ENCODE peak calls at places on chromosomes 11 and 22, in five cellular contexts. H is neuronal stem cell; N is Peyer's patch; Y is CD4-positive, alpha-beta memory T cell; V is IMR-90. O is an unnamed sample. For H3K4me1 and H3K36me3, the result is how much of the 10 kb centered on the place peaks cover.

GRCh38 chr11:2827256-2827655 is 58.3 kb downstream of the CDKN1C start:
- DNase-seq in H (no peak), Y (no peak), N (no peak), V (peak), O (no peak)

GRCh38 chr11:90176069-90176468 is 41.6 kb downstream of the NAALAD2 start:
- DNase-seq in H (no peak), N (no peak), V (no peak), Y (no peak), O (no peak)

GRCh38 chr11:106400949-106401545 is 323.6 kb downstream of the AASDHPPT start:
- DNase-seq in N (no peak), Y (no peak), V (peak), H (no peak), O (no peak)

GRCh38 chr11:93039841-93040240 is 70.4 kb downstream of the MTNR1B start:
- DNase-seq in H (no peak), Y (no peak), N (no peak), V (peak), O (no peak)

GRCh38 chr11:103051986-103052385 is 40.0 kb downstream of the DCUN1D5 start:
- DNase-seq in H (no peak), N (no peak), Y (no peak), V (peak), O (no peak)

GRCh38 chr11:129881570-129882170 is 13.7 kb downstream of the NFRKB start:
- DNase-seq in V (peak), N (peak), Y (no peak), H (no peak), O (peak)

GRCh38 chr11:72568861-72569260 is 105.4 kb downstream of the PDE2A start:
- DNase-seq in V (no peak), Y (no peak), N (no peak), H (no peak), O (no peak)

GRCh38 chr11:28353991-28354390 is 245.8 kb downstream of the METTL15 start:
- DNase-seq in V (no peak), H (no peak), Y (no peak), N (no peak), O (no peak)

GRCh38 chr11:91859666-91860065 is 365.0 kb upstream of the FAT3 start:
- DNase-seq in V (no peak), Y (no peak), H (no peak), N (no peak), O (no peak)

GRCh38 chr11:122339661-122340060 is 223.6 kb upstream of the BLID start:
- DNase-seq in H (no peak), Y (no peak), N (no peak), V (no peak), O (no peak)

GRCh38 chr11:119166368-119167076 is 2.0 kb upstream of the NLRX1 start:
- DNase-seq in V (peak), Y (no peak), H (no peak), N (no peak), O (no peak)

GRCh38 chr11:63709336-63709735 is 28.0 kb downstream of the RTN3 start:
- DNase-seq in N (no peak), H (no peak), Y (no peak), V (peak), O (no peak)

GRCh38 chr11:74444173-74444832 is 23.0 kb downstream of the KCNE3 start:
- DNase-seq in H (no peak), V (no peak), Y (no peak), N (no peak), O (no peak)

GRCh38 chr11:75195164-75195962 is 44.5 kb downstream of the SLCO2B1 start:
- DNase-seq in N (no peak), H (no peak), V (no peak), Y (no peak), O (no peak)

GRCh38 chr11:61967924-61968757 is 707 bp upstream of the FTH1 start:
- DNase-seq in N (peak), H (no peak), V (no peak), Y (peak), O (peak)

GRCh38 chr11:104365676-104366075 is 201.7 kb upstream of the PDGFD start:
- DNase-seq in H (no peak), V (no peak), N (no peak), Y (no peak), O (no peak)

GRCh38 chr22:50544078-50544745 is 1.5 kb upstream of the KLHDC7B start:
- DNase-seq in H (peak), Y (peak), N (peak), V (peak), O (peak)

GRCh38 chr11:67423891-67424613 is 4.2 kb upstream of the RPS6KB2 start:
- DNase-seq in H (no peak), N (no peak), V (no peak), Y (no peak), O (no peak)

GRCh38 chr11:72604256-72604655 is 70.0 kb downstream of the PDE2A start:
- DNase-seq in H (no peak), V (no peak), Y (no peak), N (no peak), O (no peak)

DNA sequence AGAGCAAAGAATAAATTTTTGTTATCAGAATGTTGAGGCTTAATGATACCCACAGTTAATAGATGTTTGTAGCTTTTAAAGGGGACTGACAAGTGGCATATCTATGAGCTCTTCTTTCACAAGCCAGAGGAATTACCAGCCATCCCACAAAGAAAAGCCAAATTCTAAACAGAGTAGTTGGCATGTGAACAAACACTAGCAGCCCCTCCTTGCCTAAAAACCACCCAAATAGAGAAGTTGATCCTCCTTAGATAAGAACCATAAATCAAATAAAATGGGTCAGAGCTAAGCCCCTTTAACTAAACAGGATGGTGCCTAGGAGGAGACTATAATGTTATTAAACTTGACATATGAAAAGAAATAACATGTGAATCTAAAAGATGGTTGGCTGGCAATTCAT is 11.4 kb downstream of the LPXN start:
- DNase-seq in N (no peak), H (no peak), V (no peak), Y (no peak), O (no peak)
- H3K4me1 ChIP-seq in N (under half), H (under half), V (under half), Y (half or more), O (half or more)

GRCh38 chr11:69074786-69075185 is 26.1 kb downstream of the TPCN2 start:
- DNase-seq in Y (no peak), H (no peak), V (no peak), N (no peak), O (no peak)

GRCh38 chr11:69078508-69078907 is 29.8 kb downstream of the TPCN2 start:
- DNase-seq in H (no peak), N (no peak), Y (no peak), V (no peak), O (no peak)

GRCh38 chr11:69074375-69074774 is 25.6 kb downstream of the TPCN2 start:
- DNase-seq in N (no peak), H (no peak), V (no peak), Y (no peak), O (no peak)

GRCh38 chr11:69075421-69076128 is 26.8 kb downstream of the TPCN2 start:
- DNase-seq in V (peak), N (peak), Y (no peak), H (no peak), O (no peak)

DNA sequence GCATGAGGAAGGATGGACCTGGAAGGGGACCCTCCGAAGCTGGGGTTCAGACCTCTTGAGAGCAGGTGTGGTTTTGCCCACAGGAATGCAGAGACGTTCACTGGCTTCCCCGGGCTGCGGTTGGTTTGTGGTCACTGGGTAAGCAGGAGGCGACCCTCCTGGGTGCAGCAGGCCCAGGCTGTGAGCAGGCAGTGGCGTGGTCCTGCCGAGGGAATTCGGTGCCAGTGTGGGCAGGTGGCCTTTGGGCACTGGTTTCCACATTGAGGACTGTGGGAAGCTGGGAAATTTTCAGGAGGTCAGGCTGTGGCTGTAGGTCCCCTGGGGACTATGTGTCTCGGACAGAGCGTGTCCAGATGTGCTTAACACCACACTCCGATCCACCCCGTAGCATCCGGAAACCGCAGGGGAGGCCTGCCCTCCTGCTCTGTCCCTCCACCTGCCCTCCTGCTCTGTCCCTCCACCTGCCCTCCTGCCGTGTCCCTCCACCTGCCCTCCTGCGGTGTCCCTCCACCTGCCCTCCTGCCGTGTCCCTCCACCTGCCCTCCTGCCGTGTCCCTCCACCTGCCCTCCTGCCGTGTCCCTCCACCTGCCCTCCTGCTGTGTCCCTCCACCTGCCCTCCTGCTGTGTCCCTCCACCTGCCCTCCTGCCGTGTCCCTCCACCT is 27.5 kb downstream of the TPCN2 start:
- DNase-seq in N (no peak), Y (no peak), V (peak), H (no peak), O (no peak)
- H3K27ac ChIP-seq in N (peak), Y (no peak), V (peak), H (no peak), O (no peak)

DNA sequence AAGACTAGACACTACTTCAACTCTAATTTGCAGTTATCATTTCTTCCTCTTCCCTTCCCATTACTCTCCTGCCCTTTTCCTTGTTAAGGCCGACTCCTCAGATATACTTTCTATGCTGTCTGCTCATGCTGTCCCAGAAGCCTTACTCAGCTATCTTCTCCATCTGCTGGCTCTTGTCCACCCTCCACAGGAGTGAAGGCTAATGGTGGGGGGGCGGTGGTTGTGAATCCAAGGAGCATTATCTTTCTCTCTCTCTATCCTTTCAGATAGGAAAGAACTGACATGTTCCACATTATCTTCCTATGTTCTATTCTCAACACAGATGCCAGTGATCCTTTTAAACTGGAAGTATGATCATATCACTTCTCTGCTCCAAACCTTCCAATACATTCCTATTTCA is 37.4 kb downstream of the USP28 start:
- DNase-seq in H (no peak), N (no peak), Y (no peak), V (no peak), O (no peak)
- H3K36me3 ChIP-seq in H (under half), N (under half), Y (under half), V (under half), O (under half)

DNA sequence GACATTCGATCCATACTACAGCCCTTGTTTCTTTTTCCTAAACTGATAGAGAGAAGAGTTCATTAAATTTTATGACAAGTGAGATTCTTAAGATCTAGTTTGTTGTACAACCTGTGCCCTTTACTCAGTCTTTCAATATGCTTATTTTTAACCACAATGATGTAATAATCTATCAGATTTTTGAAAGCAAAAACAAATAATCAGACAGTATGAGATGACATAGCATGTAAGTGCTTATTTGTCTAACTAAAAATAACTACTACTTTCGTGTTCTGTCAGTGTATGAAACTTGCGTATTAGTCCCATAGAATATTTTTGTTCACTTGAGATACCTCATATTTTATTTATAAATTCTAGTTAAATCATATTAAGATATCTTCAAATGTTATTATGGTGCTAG is 33.2 kb downstream of the RAB39A start:
- DNase-seq in N (no peak), V (no peak), H (no peak), Y (no peak), O (no peak)
- H3K4me1 ChIP-seq in N (under half), V (under half), H (under half), Y (under half), O (under half)

GRCh38 chr11:26473216-26474194 is 98.6 kb downstream of the MUC15 start:
- DNase-seq in N (no peak), V (no peak), H (no peak), Y (no peak), O (no peak)

GRCh38 chr11:26467506-26467905 is 104.6 kb downstream of the MUC15 start:
- DNase-seq in V (no peak), Y (no peak), H (no peak), N (no peak), O (no peak)

GRCh38 chr11:26465270-26465669 is 106.8 kb downstream of the MUC15 start:
- DNase-seq in N (no peak), V (no peak), H (no peak), Y (no peak), O (no peak)

GRCh38 chr11:26474401-26474800 is 97.7 kb downstream of the MUC15 start:
- DNase-seq in N (no peak), V (no peak), H (no peak), Y (no peak), O (no peak)

GRCh38 chr11:26470992-26471391 is 101.1 kb downstream of the MUC15 start:
- DNase-seq in V (no peak), Y (no peak), N (no peak), H (no peak), O (no peak)
- H3K27ac ChIP-seq in V (no peak), Y (no peak), N (no peak), H (no peak), O (no peak)

DNA sequence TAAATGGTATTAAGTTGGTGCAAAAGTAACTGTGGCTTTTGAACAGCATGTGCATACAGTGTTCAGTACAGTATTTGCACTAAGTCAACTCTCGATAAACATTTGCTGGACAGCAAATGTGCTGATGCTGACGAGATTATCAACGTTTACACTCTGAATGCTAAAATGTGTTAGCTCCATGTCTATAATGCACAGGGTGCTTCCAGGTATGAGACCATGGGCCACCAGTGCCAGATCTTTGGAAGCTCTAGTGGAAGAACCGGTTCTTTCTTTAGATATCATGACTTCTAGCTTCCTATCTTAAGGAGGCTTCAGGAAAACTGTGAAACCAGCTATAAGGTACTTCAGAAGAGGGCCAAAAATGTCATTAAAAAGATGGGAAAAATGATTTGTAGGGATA is 17.2 kb downstream of the SNX19 start:
- DNase-seq in H (no peak), Y (no peak), V (no peak), N (no peak), O (no peak)
- H3K36me3 ChIP-seq in H (under half), Y (half or more), V (under half), N (half or more), O (under half)

DNA sequence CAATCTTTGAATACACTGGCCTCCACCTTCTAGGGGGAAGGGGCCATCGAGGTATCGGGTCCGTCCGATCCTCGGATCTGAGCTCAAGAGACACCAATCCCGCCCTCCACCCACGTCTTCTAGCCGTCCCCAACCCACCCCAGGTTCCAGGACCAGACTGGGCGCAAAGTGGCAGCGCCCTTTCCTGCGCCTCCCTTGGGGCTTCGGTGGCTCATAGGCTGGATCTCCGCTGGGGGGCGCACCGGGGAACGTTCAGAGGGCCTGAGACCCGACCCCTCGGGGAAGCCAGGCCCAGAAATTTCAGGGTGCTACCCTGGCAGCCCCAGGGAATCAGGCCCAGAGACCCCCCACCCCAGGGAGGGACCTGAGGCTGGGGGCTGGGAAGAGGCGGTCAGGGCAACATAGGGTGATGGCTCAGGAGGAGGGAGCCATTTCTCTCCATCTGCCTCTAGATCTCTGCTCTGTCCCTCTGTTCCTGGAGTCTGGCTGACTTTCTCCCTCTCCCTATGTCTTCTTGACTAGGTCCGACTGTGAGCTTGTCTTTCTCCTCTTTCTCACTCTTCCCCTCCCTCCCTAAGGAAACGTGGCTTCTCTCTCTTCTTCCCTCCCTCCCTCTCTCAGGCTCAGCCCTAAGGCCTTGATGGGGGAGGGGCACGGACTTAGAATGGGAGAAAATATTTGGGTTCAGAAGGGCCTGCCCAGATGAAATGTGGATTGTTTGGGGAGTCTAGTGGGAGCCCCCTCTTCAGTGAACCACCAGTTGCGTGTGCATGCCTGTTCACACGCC is 1.1 kb downstream of the CREB3L1 start:
- DNase-seq in Y (peak), N (peak), V (peak), H (no peak), O (peak)
- H3K4me1 ChIP-seq in Y (under half), N (under half), V (under half), H (under half), O (under half)

DNA sequence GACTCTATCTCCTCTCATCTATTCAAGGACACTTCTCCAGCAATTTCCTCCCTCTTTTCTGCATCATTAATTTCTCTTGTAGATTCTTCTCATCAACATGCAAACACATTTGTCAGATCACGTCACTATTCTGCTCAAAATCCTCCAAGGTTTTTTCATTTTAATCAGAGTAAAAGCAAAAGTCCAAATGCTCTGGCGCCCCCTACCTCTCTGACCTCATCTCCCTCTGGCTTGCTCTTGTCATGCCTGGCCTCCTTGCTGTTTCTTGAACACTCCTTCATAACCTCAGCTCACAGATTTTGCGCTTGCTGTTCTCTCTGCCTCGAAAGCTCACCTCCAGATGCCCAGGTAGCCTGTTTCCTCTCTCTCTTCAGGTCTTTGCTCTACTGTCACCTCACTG is 22.4 kb downstream of the RTCB start:
- DNase-seq in N (no peak), Y (no peak), H (no peak), V (peak), O (no peak)
- H3K27ac ChIP-seq in N (no peak), Y (no peak), H (no peak), V (no peak), O (no peak)

O was measured in naive thymus-derived CD4-positive, alpha-beta T cell.